ENCODE peak calls at places on chromosome 16, in five cellular contexts. B is tibial nerve, C is spleen, Q is colonic mucosa, S is K562. M is an unnamed sample.
A peak's percentile ranks its signal among the peaks of the same experiment; 100 is the strongest.

GRCh38 chr16:22372882-22373661 is 1.3 kb downstream of the CDR2 start:
- DNase-seq in B (no peak), C (no peak), Q (peak; percentile 32), S (no peak), M (no peak)

GRCh38 chr16:57115148-57115503 is 22.7 kb downstream of the CPNE2 start:
- DNase-seq in B (no peak), C (no peak), Q (no peak), S (no peak), M (no peak)

GRCh38 chr16:16075463-16076399 is 126.3 kb downstream of the ABCC1 start:
- DNase-seq in B (peak; percentile 58), C (peak; percentile 84), Q (peak; percentile 24), S (no peak), M (no peak)

GRCh38 chr16:55047903-55048497 is 117.3 kb downstream of the IRX5 start:
- DNase-seq in B (no peak), C (no peak), Q (no peak), S (no peak), M (no peak)

GRCh38 chr16:15521390-15521757 is 87.0 kb downstream of the BMERB1 start:
- DNase-seq in B (no peak), C (no peak), Q (no peak), S (peak; percentile 52), M (no peak)

GRCh38 chr16:13866073-13866472 is 53.9 kb upstream of the ERCC4 start:
- DNase-seq in B (no peak), C (no peak), Q (peak; percentile 73), S (peak; percentile 64), M (peak; percentile 43)

GRCh38 chr16:3858809-3859208 is 21.7 kb downstream of the CREBBP start:
- DNase-seq in B (no peak), C (no peak), Q (no peak), S (no peak), M (no peak)

GRCh38 chr16:14958970-14959369 is 15.9 kb upstream of the PDXDC1 start:
- DNase-seq in B (no peak), C (no peak), Q (no peak), S (peak; percentile 12), M (no peak)

GRCh38 chr16:15576960-15577958 is 65.7 kb downstream of the MARF1 start:
- DNase-seq in B (no peak), C (no peak), Q (peak; percentile 96), S (peak; percentile 62), M (no peak)

GRCh38 chr16:27781195-27781524 is 231.2 kb downstream of the KATNIP start:
- DNase-seq in B (no peak), C (peak; percentile 58), Q (no peak), S (peak; percentile 24), M (no peak)

GRCh38 chr16:68356919-68357286 is 46.1 kb downstream of the PRMT7 start:
- DNase-seq in B (no peak), C (no peak), Q (no peak), S (no peak), M (no peak)

GRCh38 chr16:58413359-58413758 is 21.1 kb downstream of the GINS3 start:
- DNase-seq in B (no peak), C (no peak), Q (no peak), S (no peak), M (no peak)

GRCh38 chr16:79868841-79869240 is 268.3 kb upstream of the MAF start:
- DNase-seq in B (no peak), C (no peak), Q (no peak), S (no peak), M (no peak)

GRCh38 chr16:24409045-24409444 is 130.3 kb upstream of the RBBP6 start:
- DNase-seq in B (no peak), C (no peak), Q (no peak), S (no peak), M (no peak)

GRCh38 chr16:59683709-59684108 is 949.6 kb upstream of the GOT2 start:
- DNase-seq in B (no peak), C (no peak), Q (no peak), S (no peak), M (no peak)

GRCh38 chr16:28835864-28836760 is 10.0 kb downstream of the TUFM start:
- DNase-seq in B (no peak), C (no peak), Q (no peak), S (no peak), M (no peak)

GRCh38 chr16:84501077-84501735 is 3.3 kb downstream of the MEAK7 start:
- DNase-seq in B (no peak), C (peak; percentile 73), Q (no peak), S (no peak), M (no peak)

GRCh38 chr16:30985401-30986128 is 558 bp downstream of the HSD3B7 start:
- DNase-seq in B (no peak), C (no peak), Q (peak; percentile 75), S (peak; percentile 61), M (no peak)

GRCh38 chr16:27748868-27749546 is 199.1 kb downstream of the KATNIP start:
- DNase-seq in B (no peak), C (no peak), Q (peak; percentile 79), S (peak; percentile 84), M (peak; percentile 39)

GRCh38 chr16:79089735-79090284 is 510.7 kb downstream of the MAF start:
- DNase-seq in B (no peak), C (no peak), Q (peak; percentile 38), S (no peak), M (no peak)

DNA sequence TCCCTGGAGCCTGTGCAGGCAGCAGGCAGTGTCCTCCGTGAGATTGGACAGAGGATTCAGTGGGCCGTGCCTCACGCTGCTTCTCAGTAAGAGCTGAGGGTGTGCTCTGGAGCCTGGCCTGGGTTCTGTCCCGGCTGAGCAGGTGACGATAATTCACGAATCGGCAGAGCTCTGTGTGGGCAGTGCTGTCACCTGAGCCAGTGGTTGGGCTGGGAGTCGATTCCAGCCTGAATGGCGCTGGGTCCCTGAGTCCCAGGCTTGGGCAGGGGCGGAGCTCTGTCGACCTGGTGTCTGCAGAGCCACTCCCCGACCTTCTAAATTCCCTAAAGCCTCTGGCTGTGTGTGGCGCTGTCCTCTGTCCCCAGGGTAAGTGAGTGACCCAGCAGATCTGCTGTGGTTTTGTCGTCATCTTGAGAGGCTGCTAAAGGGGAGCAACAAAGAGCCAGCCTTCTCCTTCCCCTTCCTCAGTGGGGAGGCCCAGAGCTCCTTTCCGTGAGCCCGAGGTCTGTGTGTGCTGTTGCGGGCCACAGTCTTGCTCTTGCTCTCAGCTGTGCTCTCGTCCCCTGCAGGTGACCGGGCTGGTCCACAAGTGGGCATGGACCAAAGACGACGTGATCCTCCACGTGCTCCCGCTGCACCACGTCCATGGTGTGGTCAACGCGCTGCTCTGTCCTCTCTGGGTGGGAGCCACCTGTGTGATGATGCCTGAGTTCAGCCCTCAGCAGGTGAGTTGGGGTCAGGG is 8.6 kb downstream of the ACSF3 start:
- DNase-seq in B (no peak), C (no peak), Q (peak; percentile 79), S (no peak), M (no peak)
- H3K4me3 ChIP-seq in B (no peak overlapping the region), C (no peak overlapping the region), Q (peak overlapping the region; percentile 20), S (no peak overlapping the region), M (no peak overlapping the region)

GRCh38 chr16:11301645-11302513 is 20.7 kb upstream of the PRM1 start:
- DNase-seq in B (no peak), C (no peak), Q (no peak), S (no peak), M (no peak)

GRCh38 chr16:11299865-11300559 is 18.9 kb upstream of the PRM1 start:
- DNase-seq in B (no peak), C (no peak), Q (no peak), S (no peak), M (no peak)

GRCh38 chr16:11300560-11300892 is 19.4 kb upstream of the PRM1 start:
- DNase-seq in B (no peak), C (no peak), Q (no peak), S (no peak), M (no peak)

GRCh38 chr16:11303405-11304138 is 22.4 kb upstream of the PRM1 start:
- DNase-seq in B (no peak), C (no peak), Q (no peak), S (peak; percentile 23), M (no peak)

DNA sequence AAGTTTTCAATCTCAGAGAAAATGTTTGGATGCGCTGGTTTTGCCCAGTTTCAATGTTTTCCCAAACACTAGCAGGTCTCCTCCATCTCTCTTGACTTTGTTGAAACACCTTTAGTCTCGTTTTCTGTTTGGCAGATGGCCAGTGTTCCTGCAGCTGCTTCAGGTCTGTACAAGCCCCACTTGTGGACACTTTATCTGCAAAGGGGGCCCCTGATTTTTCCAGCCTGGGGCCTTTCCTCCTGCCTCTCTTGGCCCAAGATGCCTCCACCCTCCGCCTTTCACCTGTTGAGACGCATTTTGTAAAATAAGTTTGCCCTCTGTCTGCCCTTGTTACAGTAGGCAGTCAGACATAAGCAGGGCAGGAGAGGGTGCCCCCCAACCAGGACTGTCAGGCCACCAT is 21.8 kb upstream of the PRM1 start:
- DNase-seq in B (no peak), C (no peak), Q (no peak), S (no peak), M (no peak)
- H3K27ac ChIP-seq in B (no peak overlapping the region), C (no peak overlapping the region), Q (no peak overlapping the region), S (no peak overlapping the region), M (no peak overlapping the region)

GRCh38 chr16:52320930-52321439 is 226.0 kb downstream of the TOX3 start:
- DNase-seq in B (no peak), C (no peak), Q (no peak), S (no peak), M (no peak)

GRCh38 chr16:52318259-52319008 is 228.5 kb downstream of the TOX3 start:
- DNase-seq in B (no peak), C (no peak), Q (no peak), S (no peak), M (no peak)

DNA sequence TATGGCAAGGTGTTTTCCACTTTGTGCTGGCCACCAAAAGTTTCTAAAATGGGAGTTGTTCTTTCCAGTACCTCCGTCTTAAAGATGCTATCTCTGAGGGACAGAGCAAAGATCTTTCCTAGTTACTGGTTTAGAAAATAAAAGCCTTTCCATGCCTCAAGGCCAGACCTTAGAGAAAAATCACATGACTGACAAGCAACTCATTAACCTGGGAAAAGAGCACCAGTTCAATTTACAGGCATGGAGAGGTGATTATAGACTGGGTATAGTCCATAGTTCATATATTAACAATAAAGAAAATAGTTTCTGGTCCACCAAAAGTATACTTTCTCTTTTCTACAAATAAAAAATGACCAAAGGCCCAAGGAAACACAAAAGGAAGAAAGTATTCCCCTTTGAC is 230.7 kb downstream of the TOX3 start:
- DNase-seq in B (no peak), C (no peak), Q (no peak), S (no peak), M (no peak)
- TF ChIP-seq CTCF in B (no peak), C (no peak), Q (no peak), S (no peak), M (no peak)

GRCh38 chr16:87219287-87219909 is 97.8 kb downstream of the C16orf95 start:
- DNase-seq in B (no peak), C (no peak), Q (no peak), S (no peak), M (no peak)

GRCh38 chr16:87213536-87213935 is 103.7 kb downstream of the C16orf95 start:
- DNase-seq in B (no peak), C (no peak), Q (no peak), S (no peak), M (no peak)

GRCh38 chr16:87216148-87216823 is 100.9 kb downstream of the C16orf95 start:
- DNase-seq in B (peak; percentile 47), C (no peak), Q (no peak), S (no peak), M (no peak)

GRCh38 chr16:87218281-87219055 is 98.7 kb downstream of the C16orf95 start:
- DNase-seq in B (no peak), C (no peak), Q (no peak), S (no peak), M (no peak)

DNA sequence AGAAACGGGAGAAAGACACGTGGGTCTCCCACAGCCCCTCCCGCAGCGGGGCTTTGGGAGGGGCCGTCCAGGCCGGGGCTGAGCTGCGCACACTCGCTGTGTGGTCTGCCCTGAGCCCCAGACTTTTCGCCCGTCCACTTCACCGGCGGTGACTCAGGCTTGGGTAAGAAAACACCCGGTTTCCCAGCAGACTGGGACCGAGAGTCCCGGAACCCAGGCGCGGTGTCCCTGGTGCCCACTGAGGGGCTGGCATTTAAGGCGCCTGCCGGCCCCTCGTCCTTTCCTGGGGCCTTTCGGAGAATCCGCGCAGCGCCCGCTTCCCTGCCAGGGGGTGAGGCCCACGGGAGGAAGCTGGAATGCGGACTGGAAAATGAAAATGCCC is 100.4 kb downstream of the C16orf95 start:
- DNase-seq in B (peak; percentile 51), C (no peak), Q (no peak), S (no peak), M (no peak)
- H3K4me3 ChIP-seq in B (peak overlapping the region; percentile 51), C (no peak overlapping the region), Q (no peak overlapping the region), S (no peak overlapping the region), M (no peak overlapping the region)

M was measured in AG04450.